ENCODE peak calls at places on chromosomes 3 and 15, in six cellular contexts. X is neuronal stem cell, L is IMR-90, R is H9, K is H1, V is trophoblast cell. T is an unnamed sample. For H3K4me1, the result is how much of the 10 kb centered on the place peaks cover.

GRCh38 chr3:42830437-42831320 is 21.4 kb downstream of the ACKR2 start:
- DNase-seq in X (no peak), L (peak), R (peak), K (no peak), V (peak), T (peak)

GRCh38 chr3:136036306-136036705 is 70.8 kb downstream of the PPP2R3A start:
- DNase-seq in X (no peak), L (no peak), R (no peak), K (no peak), V (no peak), T (no peak)

GRCh38 chr15:26261966-26262365 is 398.8 kb upstream of the ATP10A start:
- DNase-seq in X (no peak), L (no peak), R (no peak), K (no peak), V (no peak), T (no peak)

GRCh38 chr15:29220852-29221251 is 48.8 kb downstream of the NSMCE3 start:
- DNase-seq in X (no peak), L (no peak), R (no peak), K (no peak), V (no peak), T (no peak)

GRCh38 chr15:67296188-67296587 is 41.6 kb downstream of the IQCH start:
- DNase-seq in X (no peak), L (no peak), R (peak), K (no peak), V (peak), T (no peak)

GRCh38 chr3:95134693-95135375 is 1072.0 kb downstream of the NSUN3 start:
- DNase-seq in X (no peak), L (no peak), R (no peak), K (no peak), V (no peak), T (peak)

GRCh38 chr3:137642831-137643230 is 121.3 kb upstream of the SOX14 start:
- DNase-seq in X (no peak), L (no peak), R (no peak), K (no peak), V (no peak), T (no peak)

GRCh38 chr15:49137861-49138260 is 17.5 kb downstream of the COPS2 start:
- DNase-seq in X (no peak), L (peak), R (no peak), K (no peak), V (peak), T (no peak)

GRCh38 chr15:67003586-67003985 is 61.8 kb upstream of the SMAD3 start:
- DNase-seq in X (no peak), L (peak), R (no peak), K (peak), V (peak), T (peak)

GRCh38 chr3:10837849-10838248 is 21.8 kb downstream of the SLC6A11 start:
- DNase-seq in X (no peak), L (no peak), R (no peak), K (no peak), V (no peak), T (no peak)

GRCh38 chr15:89371145-89372044 is 36.8 kb upstream of the POLG start:
- DNase-seq in X (peak), L (no peak), R (peak), K (peak), V (peak), T (no peak)

GRCh38 chr3:36380171-36381031 is at the start of gene STAC:
- DNase-seq in X (peak), L (no peak), R (peak), K (peak), V (peak), T (no peak)

GRCh38 chr3:39180546-39181346 is 11.6 kb downstream of the XIRP1 start:
- DNase-seq in X (peak), L (peak), R (peak), K (peak), V (peak), T (peak)

GRCh38 chr3:191353022-191353777 is 22.9 kb upstream of the UTS2B start:
- DNase-seq in X (no peak), L (no peak), R (no peak), K (no peak), V (no peak), T (no peak)

GRCh38 chr3:8665407-8665896 is 20.9 kb upstream of the SSUH2 start:
- DNase-seq in X (no peak), L (no peak), R (no peak), K (no peak), V (no peak), T (no peak)

GRCh38 chr3:177484926-177485325 is 287.6 kb upstream of the TBL1XR1 start:
- DNase-seq in X (no peak), L (no peak), R (no peak), K (no peak), V (no peak), T (no peak)

GRCh38 chr3:30628931-30629590 is 22.7 kb downstream of the TGFBR2 start:
- DNase-seq in X (no peak), L (no peak), R (no peak), K (no peak), V (no peak), T (peak)

GRCh38 chr15:71291723-71292122 is 176.5 kb downstream of the THSD4 start:
- DNase-seq in X (no peak), L (no peak), R (no peak), K (no peak), V (no peak), T (no peak)

GRCh38 chr3:194877311-194878119 is 191.8 kb downstream of the FAM43A start:
- DNase-seq in X (no peak), L (no peak), R (peak), K (peak), V (no peak), T (no peak)

GRCh38 chr15:65082303-65082958 is 5.9 kb downstream of the KBTBD13 start:
- DNase-seq in X (no peak), L (no peak), R (peak), K (no peak), V (no peak), T (no peak)

GRCh38 chr15:98826658-98827057 is 178.3 kb downstream of the IGF1R start:
- DNase-seq in X (no peak), L (no peak), R (no peak), K (no peak), V (no peak), T (no peak)

GRCh38 chr3:167814441-167814951 is 79.0 kb downstream of the SERPINI1 start:
- DNase-seq in X (no peak), L (peak), R (no peak), K (no peak), V (peak), T (no peak)

GRCh38 chr15:58731756-58732535 is 17.6 kb downstream of the ADAM10 start:
- DNase-seq in X (no peak), L (peak), R (no peak), K (no peak), V (peak), T (peak)

GRCh38 chr3:122232485-122232884 is 49.0 kb downstream of the CASR start:
- DNase-seq in X (no peak), L (no peak), R (no peak), K (no peak), V (no peak), T (no peak)

GRCh38 chr3:174439621-174440349 is 419.3 kb upstream of the NAALADL2 start:
- DNase-seq in X (no peak), L (peak), R (no peak), K (no peak), V (peak), T (peak)

GRCh38 chr15:31815411-31816155 is 214.7 kb upstream of the CHRNA7 start:
- DNase-seq in X (no peak), L (no peak), R (no peak), K (no peak), V (no peak), T (no peak)

GRCh38 chr3:128499724-128500275 is 6.8 kb upstream of the GATA2 start:
- DNase-seq in X (no peak), L (no peak), R (no peak), K (peak), V (peak), T (no peak)

GRCh38 chr3:128501431-128501830 is 8.4 kb upstream of the GATA2 start:
- DNase-seq in X (no peak), L (no peak), R (no peak), K (no peak), V (peak), T (no peak)

GRCh38 chr3:128498901-128499530 is 6.0 kb upstream of the GATA2 start:
- DNase-seq in X (no peak), L (no peak), R (peak), K (peak), V (no peak), T (no peak)

GRCh38 chr3:128502712-128503111 is 9.7 kb upstream of the GATA2 start:
- DNase-seq in X (no peak), L (no peak), R (peak), K (no peak), V (no peak), T (no peak)

DNA sequence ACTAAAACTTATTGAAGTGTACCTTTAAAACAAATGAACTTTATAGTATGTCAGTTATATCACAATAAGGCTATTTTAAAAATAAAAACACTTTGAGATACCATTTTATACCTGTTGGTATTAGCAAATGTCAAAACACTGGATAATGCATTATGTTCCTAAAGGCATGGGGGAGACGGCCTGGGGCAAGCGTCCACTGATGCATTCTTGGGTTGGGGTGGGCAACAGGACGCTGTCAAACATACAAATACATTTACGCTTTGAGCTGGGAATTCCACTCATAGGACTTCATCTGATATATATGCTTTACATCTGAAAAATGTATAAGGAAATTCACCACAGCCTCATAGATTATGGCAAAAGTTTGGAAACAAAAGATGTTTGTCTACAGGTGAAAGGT is 7.6 kb upstream of the GATA2 start:
- DNase-seq in X (no peak), L (no peak), R (no peak), K (no peak), V (peak), T (no peak)
- H3K4me2 ChIP-seq in X (no peak), L (no peak), R (no peak), K (no peak), V (no peak), T (no peak)

GRCh38 chr3:32835943-32836342 is 18.1 kb downstream of the TRIM71 start:
- DNase-seq in X (no peak), L (no peak), R (peak), K (no peak), V (no peak), T (no peak)
- H3K4me1 ChIP-seq in X (under half), L (under half), R (under half), K (under half), V (under half), T (under half)

DNA sequence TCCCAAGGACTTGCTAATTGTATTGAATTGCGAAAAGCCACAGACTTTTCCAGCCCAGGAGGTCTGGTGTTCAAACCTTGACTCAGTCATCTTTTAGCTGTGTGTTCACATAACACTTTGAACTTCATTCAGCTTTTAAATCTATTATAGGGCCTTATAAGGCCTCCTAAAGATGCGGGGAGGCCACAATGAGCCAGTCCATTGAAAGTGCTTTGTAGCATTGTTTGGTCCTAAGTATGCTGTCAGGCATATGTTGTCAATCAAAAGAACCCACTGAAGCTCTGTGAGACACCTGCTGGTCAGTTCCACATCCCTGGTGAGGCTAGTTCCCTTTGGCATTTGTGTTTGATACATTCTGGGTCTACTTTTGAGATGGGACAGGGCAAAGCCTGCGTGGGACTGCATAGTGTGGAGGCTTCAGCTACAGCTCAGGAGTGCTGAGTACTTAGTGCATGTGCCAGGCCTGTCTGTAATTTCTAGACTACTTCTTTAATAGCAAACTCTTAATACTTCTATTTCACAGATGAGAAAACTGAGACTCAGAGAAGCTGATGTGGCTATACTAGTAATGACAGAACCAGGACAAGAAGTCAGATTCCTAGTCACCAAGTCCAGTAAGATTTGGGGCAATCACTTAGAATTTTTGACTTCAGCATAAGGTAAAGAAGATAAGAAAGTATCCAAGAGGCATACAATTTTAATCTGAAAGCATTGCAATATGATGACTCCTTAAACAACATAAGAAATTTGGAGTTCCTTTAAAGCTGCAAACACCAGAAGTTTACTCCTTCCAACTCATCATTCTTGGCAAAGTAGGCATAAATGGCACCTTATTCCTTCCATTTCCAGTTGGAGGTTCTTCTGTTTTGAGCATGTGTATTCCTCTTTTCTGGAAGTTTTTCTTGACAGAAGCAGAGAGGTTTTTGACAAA is 213.0 kb downstream of the PDCD6IP start:
- DNase-seq in X (no peak), L (peak), R (peak), K (no peak), V (peak), T (peak)
- H4K91ac ChIP-seq in X (no peak), L (peak), R (no peak), K (no peak), V (no peak), T (no peak)

DNA sequence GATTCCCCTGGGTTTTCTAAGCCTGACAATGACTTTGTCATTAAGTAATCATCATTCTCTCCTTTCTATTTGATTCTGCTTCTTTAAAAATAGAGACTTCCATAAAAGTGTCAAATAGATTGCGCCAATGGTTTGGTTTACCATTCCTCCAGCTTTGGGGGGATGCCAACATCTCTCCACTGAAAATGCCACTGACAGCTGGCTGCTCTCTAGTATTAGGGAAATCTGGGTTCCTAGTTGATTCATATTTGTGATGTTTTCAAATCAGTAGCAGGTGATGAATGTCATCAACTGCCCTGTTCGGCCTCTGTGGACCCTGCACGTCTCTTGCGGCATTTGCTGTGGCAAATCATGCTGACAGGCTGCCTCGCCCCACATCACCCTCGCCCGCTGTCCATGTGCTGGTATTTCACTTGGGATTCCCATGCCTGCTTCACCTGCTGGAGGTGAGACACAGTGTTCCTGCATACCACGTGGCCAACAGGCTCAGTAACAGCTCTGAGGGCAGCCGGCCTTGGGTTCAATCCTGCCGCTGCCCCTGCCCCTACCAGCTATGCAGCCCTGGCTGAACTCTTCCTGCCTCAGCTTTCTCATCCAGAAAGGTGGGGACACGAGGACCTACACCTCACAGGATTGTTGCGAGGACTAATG is 28.1 kb downstream of the ZXDC start:
- DNase-seq in X (no peak), L (peak), R (no peak), K (no peak), V (no peak), T (no peak)
- H3K4me2 ChIP-seq in X (no peak), L (no peak), R (no peak), K (no peak), V (no peak), T (no peak)

DNA sequence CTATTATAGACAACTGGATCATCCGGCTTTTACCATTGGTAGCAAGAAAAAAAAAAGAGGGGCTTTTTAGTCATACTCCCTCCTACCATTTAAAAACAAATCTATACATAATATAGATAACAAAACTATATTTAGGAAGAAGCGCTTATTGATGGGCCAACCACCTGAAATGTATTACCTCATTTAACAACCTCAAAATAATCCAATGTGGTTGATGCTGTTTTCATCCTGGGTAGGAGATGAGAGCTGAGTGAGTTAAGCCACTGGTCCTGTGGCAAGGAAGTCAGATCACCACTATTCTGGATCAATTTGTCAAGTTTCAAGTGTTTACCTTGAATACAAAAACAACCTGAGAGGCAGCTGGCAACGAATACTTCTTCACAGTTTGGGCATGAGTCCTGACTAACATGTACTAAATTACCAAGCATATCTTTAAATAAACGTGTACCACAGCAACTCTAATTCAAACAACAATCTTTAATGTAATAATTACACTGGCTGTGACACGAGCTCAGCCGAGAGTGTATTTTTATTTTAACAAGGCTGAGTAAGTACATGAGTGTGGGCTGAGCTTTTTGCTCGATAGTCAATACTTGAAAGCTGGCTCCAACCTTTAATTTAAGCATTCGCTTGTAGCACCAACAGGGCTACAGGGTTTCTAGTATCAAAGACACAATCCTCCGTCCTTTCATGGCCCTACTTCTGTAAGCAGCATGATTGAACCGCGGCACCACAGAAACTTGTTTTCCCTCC is 93.7 kb upstream of the ICE2 start:
- DNase-seq in X (no peak), L (no peak), R (no peak), K (no peak), V (no peak), T (no peak)
- H3K4me1 ChIP-seq in X (under half), L (under half), R (under half), K (under half), V (under half), T (under half)

DNA sequence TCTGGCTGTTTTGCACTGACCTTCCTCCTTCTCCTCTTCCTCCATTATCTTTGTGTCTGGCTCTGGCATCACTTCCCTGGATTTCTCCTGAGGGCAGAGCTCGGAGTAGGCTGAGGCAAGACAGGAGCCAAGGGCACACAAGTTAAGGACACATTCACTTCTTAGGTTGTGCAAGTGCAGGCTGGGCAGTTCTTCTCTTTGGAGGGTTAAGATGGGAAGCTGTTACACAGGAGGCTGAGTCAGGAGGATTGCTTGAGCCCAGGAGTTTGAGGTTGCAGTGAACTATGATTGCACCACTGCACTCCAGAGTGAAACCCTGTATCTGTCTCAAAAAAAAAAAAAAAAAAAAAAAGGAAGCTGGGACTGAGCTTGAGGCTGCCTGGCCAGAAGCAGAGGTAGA is 176.2 kb upstream of the ANKRD28 start:
- DNase-seq in X (no peak), L (no peak), R (no peak), K (no peak), V (no peak), T (no peak)
- H4K91ac ChIP-seq in X (no peak), L (no peak), R (no peak), K (no peak), V (no peak), T (no peak)

DNA sequence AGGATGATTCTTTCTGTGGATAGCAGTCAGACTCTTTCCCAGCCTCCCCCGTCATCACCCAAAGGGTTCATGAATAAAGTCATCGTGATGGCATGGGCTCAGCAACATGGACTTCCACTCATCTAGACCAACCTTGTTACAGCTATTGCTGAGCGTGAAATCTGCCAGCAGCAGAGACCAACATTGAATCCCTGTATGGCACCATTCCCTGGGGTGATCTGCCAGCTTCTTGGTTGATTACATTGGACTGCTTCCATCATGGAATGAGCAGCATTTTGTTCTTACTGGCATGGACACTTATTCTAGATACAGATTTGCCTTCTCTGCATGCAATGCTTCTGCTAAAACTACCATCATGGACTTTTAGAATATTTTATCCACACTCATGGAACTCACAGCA is 195.6 kb upstream of the AZI2 start:
- DNase-seq in X (no peak), L (no peak), R (no peak), K (no peak), V (no peak), T (no peak)
- H3K4me2 ChIP-seq in X (no peak), L (no peak), R (no peak), K (no peak), V (no peak), T (no peak)